ENCODE peak calls at places on chromosomes 13 and 19, in ten cellular contexts. One of them, this sample, is unnamed.

GRCh38 chr19:8113017-8113416 is 36.4 kb downstream of the FBN3 start:
- DNase-seq in activated CD4-positive, alpha-beta T cell treated with anti-CD3 and anti-CD28 coated beads, Interleukin-2, amount 50 U/mL, for 48 hours: no peak
- DNase-seq in NCI-H1417: no peak
- DNase-seq in Kasumi-1: no peak
- DNase-seq in non-pigmented ciliary epithelial cell: no peak
- DNase-seq in heart right ventricle: no peak
- DNase-seq in HTR-8/SVneo: no peak
- DNase-seq in aorta: no peak
- DNase-seq in small intestine: no peak
- DNase-seq in nephron progenitor cell: no peak
- DNase-seq in this sample: no peak

GRCh38 chr13:59360916-59361315 is 802.8 kb downstream of the DIAPH3 start:
- DNase-seq in activated CD4-positive, alpha-beta T cell treated with anti-CD3 and anti-CD28 coated beads, Interleukin-2, amount 50 U/mL, for 48 hours: no peak
- DNase-seq in NCI-H1417: no peak
- DNase-seq in HTR-8/SVneo: no peak
- DNase-seq in non-pigmented ciliary epithelial cell: no peak
- DNase-seq in nephron progenitor cell: no peak
- DNase-seq in Kasumi-1: no peak
- DNase-seq in aorta: no peak
- DNase-seq in small intestine: no peak
- DNase-seq in heart right ventricle: no peak
- DNase-seq in this sample: no peak

GRCh38 chr19:35963514-35963913 is 27.3 kb downstream of the LRFN3 start:
- DNase-seq in HTR-8/SVneo: no peak
- DNase-seq in non-pigmented ciliary epithelial cell: peak; percentile 14
- DNase-seq in aorta: no peak
- DNase-seq in Kasumi-1: peak; percentile 67
- DNase-seq in activated CD4-positive, alpha-beta T cell treated with anti-CD3 and anti-CD28 coated beads, Interleukin-2, amount 50 U/mL, for 48 hours: peak; percentile 57
- DNase-seq in nephron progenitor cell: peak; percentile 87
- DNase-seq in heart right ventricle: peak; percentile 42
- DNase-seq in NCI-H1417: no peak
- DNase-seq in small intestine: peak; percentile 20
- DNase-seq in this sample: no peak

GRCh38 chr19:14072535-14073231 is at the start of gene MISP3:
- DNase-seq in HTR-8/SVneo: no peak
- DNase-seq in heart right ventricle: no peak
- DNase-seq in activated CD4-positive, alpha-beta T cell treated with anti-CD3 and anti-CD28 coated beads, Interleukin-2, amount 50 U/mL, for 48 hours: peak; percentile 72
- DNase-seq in small intestine: peak; percentile 91
- DNase-seq in NCI-H1417: peak; percentile 27
- DNase-seq in nephron progenitor cell: peak; percentile 37
- DNase-seq in non-pigmented ciliary epithelial cell: no peak
- DNase-seq in aorta: no peak
- DNase-seq in Kasumi-1: no peak
- DNase-seq in this sample: peak; percentile 49

GRCh38 chr13:102825921-102826706 is 19.7 kb upstream of the ERCC5 start:
- DNase-seq in non-pigmented ciliary epithelial cell: peak; percentile 85
- DNase-seq in activated CD4-positive, alpha-beta T cell treated with anti-CD3 and anti-CD28 coated beads, Interleukin-2, amount 50 U/mL, for 48 hours: no peak
- DNase-seq in NCI-H1417: no peak
- DNase-seq in nephron progenitor cell: no peak
- DNase-seq in aorta: no peak
- DNase-seq in HTR-8/SVneo: peak; percentile 26
- DNase-seq in small intestine: no peak
- DNase-seq in heart right ventricle: no peak
- DNase-seq in Kasumi-1: no peak
- DNase-seq in this sample: no peak

GRCh38 chr13:91406619-91407018 is 8.2 kb downstream of the GPC5 start:
- DNase-seq in aorta: no peak
- DNase-seq in HTR-8/SVneo: no peak
- DNase-seq in small intestine: peak; percentile 57
- DNase-seq in Kasumi-1: peak; percentile 72
- DNase-seq in nephron progenitor cell: no peak
- DNase-seq in heart right ventricle: no peak
- DNase-seq in non-pigmented ciliary epithelial cell: no peak
- DNase-seq in activated CD4-positive, alpha-beta T cell treated with anti-CD3 and anti-CD28 coated beads, Interleukin-2, amount 50 U/mL, for 48 hours: peak; percentile 11
- DNase-seq in NCI-H1417: peak; percentile 61
- DNase-seq in this sample: peak; percentile 41

GRCh38 chr19:2546128-2547032 is 70.5 kb downstream of the GADD45B start:
- DNase-seq in activated CD4-positive, alpha-beta T cell treated with anti-CD3 and anti-CD28 coated beads, Interleukin-2, amount 50 U/mL, for 48 hours: no peak
- DNase-seq in small intestine: peak; percentile 40
- DNase-seq in NCI-H1417: no peak
- DNase-seq in non-pigmented ciliary epithelial cell: no peak
- DNase-seq in aorta: peak; percentile 95
- DNase-seq in nephron progenitor cell: peak; percentile 76
- DNase-seq in heart right ventricle: peak; percentile 84
- DNase-seq in Kasumi-1: peak; percentile 53
- DNase-seq in HTR-8/SVneo: no peak
- DNase-seq in this sample: no peak

GRCh38 chr13:100514788-100515409 is 73.7 kb downstream of the GGACT start:
- DNase-seq in small intestine: peak; percentile 74
- DNase-seq in NCI-H1417: peak; percentile 92
- DNase-seq in HTR-8/SVneo: peak; percentile 73
- DNase-seq in Kasumi-1: peak; percentile 84
- DNase-seq in activated CD4-positive, alpha-beta T cell treated with anti-CD3 and anti-CD28 coated beads, Interleukin-2, amount 50 U/mL, for 48 hours: peak; percentile 78
- DNase-seq in nephron progenitor cell: peak; percentile 85
- DNase-seq in heart right ventricle: peak; percentile 74
- DNase-seq in aorta: peak; percentile 91
- DNase-seq in non-pigmented ciliary epithelial cell: no peak
- DNase-seq in this sample: peak; percentile 80

GRCh38 chr19:8585894-8586750 is 8.9 kb upstream of the MYO1F start:
- DNase-seq in nephron progenitor cell: peak; percentile 86
- DNase-seq in aorta: peak; percentile 84
- DNase-seq in small intestine: peak; percentile 51
- DNase-seq in non-pigmented ciliary epithelial cell: no peak
- DNase-seq in HTR-8/SVneo: no peak
- DNase-seq in activated CD4-positive, alpha-beta T cell treated with anti-CD3 and anti-CD28 coated beads, Interleukin-2, amount 50 U/mL, for 48 hours: peak; percentile 78
- DNase-seq in NCI-H1417: peak; percentile 2
- DNase-seq in heart right ventricle: no peak
- DNase-seq in Kasumi-1: peak; percentile 68
- DNase-seq in this sample: no peak

GRCh38 chr13:35781044-35781443 is 304.6 kb upstream of the MAB21L1 start:
- DNase-seq in small intestine: no peak
- DNase-seq in nephron progenitor cell: no peak
- DNase-seq in non-pigmented ciliary epithelial cell: peak; percentile 32
- DNase-seq in Kasumi-1: no peak
- DNase-seq in activated CD4-positive, alpha-beta T cell treated with anti-CD3 and anti-CD28 coated beads, Interleukin-2, amount 50 U/mL, for 48 hours: no peak
- DNase-seq in heart right ventricle: no peak
- DNase-seq in NCI-H1417: no peak
- DNase-seq in aorta: no peak
- DNase-seq in HTR-8/SVneo: no peak
- DNase-seq in this sample: no peak

GRCh38 chr19:31262673-31263308 is 86.4 kb downstream of the TSHZ3 start:
- DNase-seq in activated CD4-positive, alpha-beta T cell treated with anti-CD3 and anti-CD28 coated beads, Interleukin-2, amount 50 U/mL, for 48 hours: no peak
- DNase-seq in small intestine: no peak
- DNase-seq in NCI-H1417: no peak
- DNase-seq in aorta: no peak
- DNase-seq in HTR-8/SVneo: no peak
- DNase-seq in Kasumi-1: no peak
- DNase-seq in nephron progenitor cell: no peak
- DNase-seq in heart right ventricle: no peak
- DNase-seq in non-pigmented ciliary epithelial cell: no peak
- DNase-seq in this sample: no peak

GRCh38 chr13:35225582-35225981 is 250.9 kb downstream of the MAB21L1 start:
- DNase-seq in non-pigmented ciliary epithelial cell: no peak
- DNase-seq in small intestine: no peak
- DNase-seq in NCI-H1417: no peak
- DNase-seq in aorta: no peak
- DNase-seq in nephron progenitor cell: no peak
- DNase-seq in Kasumi-1: no peak
- DNase-seq in activated CD4-positive, alpha-beta T cell treated with anti-CD3 and anti-CD28 coated beads, Interleukin-2, amount 50 U/mL, for 48 hours: no peak
- DNase-seq in HTR-8/SVneo: no peak
- DNase-seq in heart right ventricle: no peak
- DNase-seq in this sample: no peak

GRCh38 chr13:97967948-97968347 is 14.5 kb downstream of the IPO5 start:
- DNase-seq in NCI-H1417: no peak
- DNase-seq in nephron progenitor cell: no peak
- DNase-seq in activated CD4-positive, alpha-beta T cell treated with anti-CD3 and anti-CD28 coated beads, Interleukin-2, amount 50 U/mL, for 48 hours: no peak
- DNase-seq in HTR-8/SVneo: no peak
- DNase-seq in aorta: no peak
- DNase-seq in heart right ventricle: peak; percentile 9
- DNase-seq in small intestine: peak; percentile 10
- DNase-seq in Kasumi-1: no peak
- DNase-seq in non-pigmented ciliary epithelial cell: no peak
- DNase-seq in this sample: no peak

GRCh38 chr19:5339950-5340636 is 519 bp downstream of the PTPRS start:
- DNase-seq in heart right ventricle: no peak
- DNase-seq in Kasumi-1: no peak
- DNase-seq in nephron progenitor cell: peak; percentile 65
- DNase-seq in HTR-8/SVneo: peak; percentile 22
- DNase-seq in small intestine: no peak
- DNase-seq in NCI-H1417: no peak
- DNase-seq in activated CD4-positive, alpha-beta T cell treated with anti-CD3 and anti-CD28 coated beads, Interleukin-2, amount 50 U/mL, for 48 hours: no peak
- DNase-seq in non-pigmented ciliary epithelial cell: no peak
- DNase-seq in aorta: no peak
- DNase-seq in this sample: peak; percentile 24

GRCh38 chr19:33206261-33207039 is 12.3 kb downstream of the LRP3 start:
- DNase-seq in aorta: no peak
- DNase-seq in HTR-8/SVneo: no peak
- DNase-seq in nephron progenitor cell: no peak
- DNase-seq in small intestine: no peak
- DNase-seq in non-pigmented ciliary epithelial cell: no peak
- DNase-seq in NCI-H1417: no peak
- DNase-seq in Kasumi-1: no peak
- DNase-seq in activated CD4-positive, alpha-beta T cell treated with anti-CD3 and anti-CD28 coated beads, Interleukin-2, amount 50 U/mL, for 48 hours: no peak
- DNase-seq in heart right ventricle: no peak
- DNase-seq in this sample: no peak

GRCh38 chr13:29923554-29924481 is 73.4 kb upstream of the UBL3 start:
- DNase-seq in non-pigmented ciliary epithelial cell: peak; percentile 92
- DNase-seq in nephron progenitor cell: no peak
- DNase-seq in activated CD4-positive, alpha-beta T cell treated with anti-CD3 and anti-CD28 coated beads, Interleukin-2, amount 50 U/mL, for 48 hours: peak; percentile 77
- DNase-seq in heart right ventricle: peak; percentile 42
- DNase-seq in aorta: peak; percentile 94
- DNase-seq in Kasumi-1: no peak
- DNase-seq in NCI-H1417: peak; percentile 42
- DNase-seq in small intestine: peak; percentile 93
- DNase-seq in HTR-8/SVneo: peak; percentile 70
- DNase-seq in this sample: no peak

GRCh38 chr13:105721056-105721455 is 814.4 kb downstream of the EFNB2 start:
- DNase-seq in HTR-8/SVneo: no peak
- DNase-seq in activated CD4-positive, alpha-beta T cell treated with anti-CD3 and anti-CD28 coated beads, Interleukin-2, amount 50 U/mL, for 48 hours: no peak
- DNase-seq in small intestine: no peak
- DNase-seq in NCI-H1417: no peak
- DNase-seq in Kasumi-1: no peak
- DNase-seq in heart right ventricle: no peak
- DNase-seq in nephron progenitor cell: no peak
- DNase-seq in non-pigmented ciliary epithelial cell: no peak
- DNase-seq in aorta: no peak
- DNase-seq in this sample: no peak

GRCh38 chr19:43395561-43395960 is 19.1 kb upstream of the TEX101 start:
- DNase-seq in HTR-8/SVneo: no peak
- DNase-seq in NCI-H1417: no peak
- DNase-seq in nephron progenitor cell: no peak
- DNase-seq in aorta: no peak
- DNase-seq in activated CD4-positive, alpha-beta T cell treated with anti-CD3 and anti-CD28 coated beads, Interleukin-2, amount 50 U/mL, for 48 hours: no peak
- DNase-seq in non-pigmented ciliary epithelial cell: no peak
- DNase-seq in heart right ventricle: no peak
- DNase-seq in small intestine: peak; percentile 32
- DNase-seq in Kasumi-1: no peak
- DNase-seq in this sample: no peak

GRCh38 chr19:14434157-14434501 is 1.0 kb downstream of the PKN1 start:
- DNase-seq in heart right ventricle: no peak
- DNase-seq in nephron progenitor cell: no peak
- DNase-seq in NCI-H1417: no peak
- DNase-seq in activated CD4-positive, alpha-beta T cell treated with anti-CD3 and anti-CD28 coated beads, Interleukin-2, amount 50 U/mL, for 48 hours: no peak
- DNase-seq in small intestine: no peak
- DNase-seq in HTR-8/SVneo: no peak
- DNase-seq in aorta: no peak
- DNase-seq in Kasumi-1: no peak
- DNase-seq in non-pigmented ciliary epithelial cell: no peak
- DNase-seq in this sample: no peak

GRCh38 chr13:100530645-100531044 is 57.9 kb downstream of the GGACT start:
- DNase-seq in activated CD4-positive, alpha-beta T cell treated with anti-CD3 and anti-CD28 coated beads, Interleukin-2, amount 50 U/mL, for 48 hours: no peak
- DNase-seq in non-pigmented ciliary epithelial cell: no peak
- DNase-seq in Kasumi-1: no peak
- DNase-seq in NCI-H1417: peak; percentile 18
- DNase-seq in aorta: no peak
- DNase-seq in small intestine: no peak
- DNase-seq in nephron progenitor cell: no peak
- DNase-seq in heart right ventricle: no peak
- DNase-seq in HTR-8/SVneo: no peak
- DNase-seq in this sample: no peak

GRCh38 chr19:17751103-17751911 is at the start of gene FCHO1:
- DNase-seq in non-pigmented ciliary epithelial cell: no peak
- DNase-seq in HTR-8/SVneo: no peak
- DNase-seq in aorta: no peak
- DNase-seq in nephron progenitor cell: no peak
- DNase-seq in heart right ventricle: peak; percentile 37
- DNase-seq in NCI-H1417: no peak
- DNase-seq in activated CD4-positive, alpha-beta T cell treated with anti-CD3 and anti-CD28 coated beads, Interleukin-2, amount 50 U/mL, for 48 hours: peak; percentile 89
- DNase-seq in Kasumi-1: peak; percentile 76
- DNase-seq in small intestine: peak; percentile 58
- DNase-seq in this sample: no peak

GRCh38 chr19:6212403-6213265 is 67.1 kb downstream of the MLLT1 start:
- DNase-seq in aorta: no peak
- DNase-seq in Kasumi-1: no peak
- DNase-seq in non-pigmented ciliary epithelial cell: no peak
- DNase-seq in small intestine: no peak
- DNase-seq in NCI-H1417: no peak
- DNase-seq in heart right ventricle: no peak
- DNase-seq in activated CD4-positive, alpha-beta T cell treated with anti-CD3 and anti-CD28 coated beads, Interleukin-2, amount 50 U/mL, for 48 hours: no peak
- DNase-seq in HTR-8/SVneo: no peak
- DNase-seq in nephron progenitor cell: no peak
- DNase-seq in this sample: no peak

GRCh38 chr19:38551450-38551813 is 66.3 kb downstream of the MAP4K1 start:
- DNase-seq in heart right ventricle: no peak
- DNase-seq in aorta: no peak
- DNase-seq in HTR-8/SVneo: no peak
- DNase-seq in Kasumi-1: no peak
- DNase-seq in small intestine: no peak
- DNase-seq in nephron progenitor cell: no peak
- DNase-seq in NCI-H1417: no peak
- DNase-seq in activated CD4-positive, alpha-beta T cell treated with anti-CD3 and anti-CD28 coated beads, Interleukin-2, amount 50 U/mL, for 48 hours: peak; percentile 77
- DNase-seq in non-pigmented ciliary epithelial cell: no peak
- DNase-seq in this sample: no peak

GRCh38 chr13:112510002-112510780 is 77.8 kb downstream of the TUBGCP3 start:
- DNase-seq in heart right ventricle: peak; percentile 13
- DNase-seq in HTR-8/SVneo: peak; percentile 50
- DNase-seq in aorta: no peak
- DNase-seq in Kasumi-1: peak; percentile 86
- DNase-seq in activated CD4-positive, alpha-beta T cell treated with anti-CD3 and anti-CD28 coated beads, Interleukin-2, amount 50 U/mL, for 48 hours: no peak
- DNase-seq in non-pigmented ciliary epithelial cell: peak; percentile 41
- DNase-seq in small intestine: peak; percentile 14
- DNase-seq in nephron progenitor cell: peak; percentile 53
- DNase-seq in NCI-H1417: peak; percentile 51
- DNase-seq in this sample: no peak

This sample was measured in NCI-H2171.